ENCODE peak calls at places on chromosomes 4 and X, in six cellular contexts. S, T, Z, I, H and G are unnamed samples.

GRCh38 chrX:13084611-13085010 is 40.2 kb upstream of the FAM9C start:
- DNase-seq in T (no peak), H (no peak), Z (no peak), I (no peak), S (no peak), G (no peak)

GRCh38 chr4:169840554-169840953 is 82.8 kb upstream of the HPF1 start:
- DNase-seq in H (no peak), Z (no peak), S (no peak), I (no peak), T (no peak), G (no peak)

GRCh38 chr4:145546556-145546955 is 64.9 kb downstream of the SMAD1 start:
- DNase-seq in Z (no peak), T (no peak), S (no peak), H (no peak), I (peak), G (no peak)

GRCh38 chr4:81326581-81326980 is 111.6 kb upstream of the PRKG2 start:
- DNase-seq in H (no peak), S (no peak), Z (no peak), I (no peak), T (no peak), G (no peak)

GRCh38 chrX:18701621-18702361 is 5.7 kb upstream of the PPEF1 start:
- DNase-seq in S (no peak), I (peak), H (no peak), Z (peak), T (no peak), G (no peak)

GRCh38 chr4:133062851-133063250 is 86.2 kb upstream of the PCDH10 start:
- DNase-seq in Z (no peak), H (no peak), T (no peak), I (peak), S (no peak), G (no peak)

GRCh38 chr4:77930876-77931275 is 68.2 kb downstream of the MRPL1 start:
- DNase-seq in H (no peak), Z (no peak), T (no peak), I (no peak), S (no peak), G (no peak)

GRCh38 chrX:98299785-98300184 is 1416.1 kb downstream of the RPA4 start:
- DNase-seq in Z (no peak), T (no peak), H (no peak), S (no peak), I (no peak), G (no peak)

GRCh38 chrX:16002185-16002584 is 121.2 kb upstream of the GRPR start:
- DNase-seq in I (peak), H (no peak), Z (no peak), S (no peak), T (no peak), G (no peak)

DNA sequence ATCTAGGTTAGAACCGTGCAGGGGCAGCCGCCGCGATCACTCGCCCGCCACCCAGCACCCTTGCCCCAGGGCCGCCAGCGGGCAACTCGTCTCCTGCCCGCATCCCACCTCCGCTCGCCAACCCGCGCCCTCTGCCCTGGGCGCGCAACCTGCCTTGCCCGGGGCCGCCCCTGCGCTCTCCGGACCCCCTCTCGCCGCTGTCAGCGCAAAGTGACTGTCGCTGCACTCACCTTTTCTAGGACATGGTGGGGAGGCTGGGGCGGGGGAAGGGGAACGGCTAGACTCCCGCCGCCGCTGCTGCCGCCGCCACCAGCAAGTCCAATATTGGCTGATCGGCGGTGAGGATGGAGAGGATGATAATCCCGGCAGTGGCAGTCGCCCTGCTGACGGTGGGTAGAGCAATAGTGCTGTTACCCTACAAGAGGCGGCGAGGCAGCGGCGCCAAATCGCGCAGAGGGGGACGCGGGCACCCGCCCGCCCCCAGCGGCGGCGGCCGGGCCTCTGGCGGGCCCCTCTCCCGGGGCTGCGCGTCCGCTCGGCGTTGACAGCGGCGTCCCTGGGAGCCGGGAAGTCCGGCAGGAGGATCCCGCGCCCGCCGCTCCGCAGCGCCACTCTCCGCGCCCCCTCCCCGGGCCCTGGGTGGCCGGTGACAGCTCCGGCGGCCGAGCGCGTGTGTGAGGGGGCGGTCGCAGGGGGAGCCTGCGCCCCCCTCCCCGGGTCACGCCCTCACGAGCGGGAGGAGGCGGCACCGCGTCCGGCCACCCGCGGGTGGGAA is 2.3 kb upstream of the NR3C2 start:
- DNase-seq in Z (peak), H (peak), T (peak), I (no peak), S (peak), G (peak)
- TF ChIP-seq CTCF in Z (peak), H (peak), T (no peak), I (no peak), S (no peak), G (no peak)

DNA sequence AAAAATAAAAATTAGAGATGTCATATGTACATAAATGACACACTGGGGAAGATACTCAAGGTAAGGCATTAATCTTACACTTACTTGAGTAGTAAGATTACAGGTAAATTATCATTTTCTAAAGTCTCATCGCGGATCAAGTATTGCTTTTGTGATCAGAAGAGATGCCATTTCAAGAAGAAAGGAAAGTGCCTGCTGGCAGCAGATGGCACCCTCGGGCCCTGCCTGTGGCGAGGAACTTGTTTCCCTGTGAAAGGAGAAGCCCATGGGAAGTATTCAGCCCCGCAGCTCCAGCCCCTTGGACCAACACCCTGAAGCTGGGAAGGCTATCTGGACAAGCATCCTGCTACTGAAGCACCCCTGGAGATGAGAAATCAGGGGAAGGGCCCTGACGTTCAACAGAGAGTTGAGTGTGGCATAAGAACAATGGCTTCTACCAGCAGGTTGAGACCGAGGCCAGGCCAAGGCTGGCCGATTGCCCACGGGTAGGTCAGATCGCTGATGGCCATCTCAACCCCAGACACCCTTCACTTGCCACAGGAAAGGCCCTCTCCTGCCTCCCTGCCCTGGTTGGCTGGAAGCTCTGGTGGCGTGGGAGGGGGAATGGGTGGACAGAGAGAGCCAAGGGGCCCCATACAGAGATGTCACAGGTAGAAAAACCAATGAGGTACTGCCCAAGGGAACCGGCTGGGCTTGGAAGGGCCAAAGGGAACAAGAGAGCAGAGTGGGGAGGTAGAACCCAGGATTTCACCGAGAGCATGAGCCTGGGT is 18.8 kb upstream of the MXD4 start:
- DNase-seq in T (peak), I (no peak), Z (no peak), S (no peak), H (peak), G (no peak)
- TF ChIP-seq CTCF in T (no peak), I (no peak), Z (no peak), S (no peak), H (no peak), G (no peak)

GRCh38 chr4:11525085-11525484 is 96.4 kb upstream of the HS3ST1 start:
- DNase-seq in S (no peak), I (no peak), Z (no peak), T (no peak), H (no peak), G (no peak)

GRCh38 chr4:11532138-11532537 is 103.4 kb upstream of the HS3ST1 start:
- DNase-seq in Z (no peak), H (no peak), I (no peak), T (no peak), S (no peak), G (no peak)

GRCh38 chr4:11535333-11535732 is 106.6 kb upstream of the HS3ST1 start:
- DNase-seq in S (no peak), T (no peak), Z (no peak), I (no peak), H (no peak), G (no peak)

GRCh38 chr4:11529625-11530201 is 101.0 kb upstream of the HS3ST1 start:
- DNase-seq in I (peak), S (no peak), Z (no peak), T (no peak), H (no peak), G (no peak)
- TF ChIP-seq CTCF in I (no peak), S (no peak), Z (no peak), T (no peak), H (no peak), G (no peak)

DNA sequence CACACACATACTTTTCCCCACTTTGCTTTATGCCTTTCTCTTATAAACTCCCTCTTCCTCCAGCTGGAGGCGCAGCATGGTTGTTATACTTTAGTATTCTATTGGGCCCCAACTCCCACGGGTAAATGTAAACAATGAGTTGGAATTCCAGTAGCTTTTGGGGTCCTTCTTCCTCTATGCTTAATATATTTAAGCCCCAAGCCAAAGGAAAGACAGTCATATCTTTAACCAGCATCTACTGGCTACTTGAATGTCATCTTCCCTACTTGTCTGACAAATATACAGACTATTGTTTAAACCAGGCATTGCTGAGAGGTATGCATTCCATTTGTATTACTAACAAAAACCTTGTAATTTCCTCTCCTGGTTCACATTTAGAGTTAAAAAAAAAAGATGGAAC is 72.9 kb downstream of the WDR19 start:
- DNase-seq in H (no peak), Z (no peak), I (peak), S (no peak), T (no peak), G (no peak)
- TF ChIP-seq CTCF in H (no peak), Z (no peak), I (peak), S (no peak), T (no peak), G (no peak)

DNA sequence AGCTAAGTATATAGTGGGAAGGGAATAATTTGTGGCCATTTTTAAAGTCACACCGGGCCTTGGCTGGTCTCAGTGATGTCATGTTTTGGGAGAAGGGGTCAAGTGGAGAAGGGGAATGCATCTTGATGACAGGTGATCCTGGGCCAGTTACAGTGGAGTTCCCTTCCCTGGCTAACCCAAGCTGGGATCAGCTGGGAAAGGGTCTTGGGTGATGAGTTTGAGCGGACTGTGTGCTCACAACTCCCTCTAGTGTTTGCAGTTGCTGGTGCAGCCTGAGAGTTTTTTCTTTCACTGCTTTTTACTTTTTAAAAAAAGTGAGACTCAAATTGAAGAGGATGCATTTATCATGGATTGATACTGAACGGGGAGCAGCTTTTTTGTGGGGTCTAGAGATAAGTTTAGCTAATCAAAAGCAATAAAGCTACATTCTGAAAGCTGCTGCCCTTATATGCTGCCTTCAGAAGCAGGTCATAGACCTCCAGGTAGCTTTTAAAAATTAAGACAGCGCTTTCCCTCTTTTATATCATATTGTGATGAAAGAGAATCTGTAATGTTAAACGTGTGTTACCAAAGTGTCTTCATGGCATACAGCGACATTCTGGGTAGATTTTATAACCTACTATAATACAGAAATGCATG is 164.7 kb downstream of the DCLK2 start:
- DNase-seq in S (peak), Z (no peak), H (no peak), I (peak), T (no peak), G (no peak)
- TF ChIP-seq CTCF in S (peak), Z (peak), H (peak), I (peak), T (peak), G (peak)

GRCh38 chr4:71732706-71733105 is 51.2 kb downstream of the GC start:
- DNase-seq in H (no peak), I (peak), T (no peak), S (no peak), Z (no peak), G (no peak)
- TF ChIP-seq CTCF in H (no peak), I (peak), T (no peak), S (peak), Z (peak), G (no peak)

DNA sequence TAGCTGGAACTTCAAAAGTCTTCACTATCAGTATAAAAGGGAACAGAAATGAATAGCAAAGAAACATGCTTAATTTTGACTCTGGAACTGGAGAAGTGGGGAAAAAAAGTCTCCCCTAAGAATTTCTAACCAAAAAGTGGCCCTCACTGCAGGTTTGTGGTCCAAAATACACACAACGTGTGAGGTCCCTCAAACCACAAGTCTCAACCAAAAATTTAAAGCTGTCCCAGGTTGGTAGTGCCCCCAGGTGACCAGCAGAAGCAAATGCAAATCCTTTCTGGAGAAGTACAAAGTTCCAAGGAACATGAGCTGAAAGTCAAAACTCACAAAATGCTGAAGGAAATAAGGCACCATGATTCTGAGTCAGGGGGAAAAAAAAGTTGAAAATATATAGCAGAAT is 23.6 kb upstream of the VAMP7 start:
- DNase-seq in Z (no peak), H (no peak), T (no peak), I (peak), S (no peak), G (no peak)
- TF ChIP-seq CTCF in Z (peak), H (no peak), T (no peak), I (peak), S (no peak), G (no peak)

GRCh38 chr4:179626687-179627086 is 2184.4 kb upstream of the AGA start:
- DNase-seq in Z (no peak), H (no peak), T (no peak), S (peak), I (no peak), G (no peak)
- TF ChIP-seq CTCF in Z (no peak), H (no peak), T (no peak), S (peak), I (no peak), G (no peak)

GRCh38 chrX:23554304-23554703 is 113.0 kb upstream of the PRDX4 start:
- DNase-seq in H (no peak), T (no peak), S (no peak), I (peak), Z (no peak), G (no peak)
- TF ChIP-seq CTCF in H (peak), T (peak), S (peak), I (peak), Z (peak), G (no peak)

DNA sequence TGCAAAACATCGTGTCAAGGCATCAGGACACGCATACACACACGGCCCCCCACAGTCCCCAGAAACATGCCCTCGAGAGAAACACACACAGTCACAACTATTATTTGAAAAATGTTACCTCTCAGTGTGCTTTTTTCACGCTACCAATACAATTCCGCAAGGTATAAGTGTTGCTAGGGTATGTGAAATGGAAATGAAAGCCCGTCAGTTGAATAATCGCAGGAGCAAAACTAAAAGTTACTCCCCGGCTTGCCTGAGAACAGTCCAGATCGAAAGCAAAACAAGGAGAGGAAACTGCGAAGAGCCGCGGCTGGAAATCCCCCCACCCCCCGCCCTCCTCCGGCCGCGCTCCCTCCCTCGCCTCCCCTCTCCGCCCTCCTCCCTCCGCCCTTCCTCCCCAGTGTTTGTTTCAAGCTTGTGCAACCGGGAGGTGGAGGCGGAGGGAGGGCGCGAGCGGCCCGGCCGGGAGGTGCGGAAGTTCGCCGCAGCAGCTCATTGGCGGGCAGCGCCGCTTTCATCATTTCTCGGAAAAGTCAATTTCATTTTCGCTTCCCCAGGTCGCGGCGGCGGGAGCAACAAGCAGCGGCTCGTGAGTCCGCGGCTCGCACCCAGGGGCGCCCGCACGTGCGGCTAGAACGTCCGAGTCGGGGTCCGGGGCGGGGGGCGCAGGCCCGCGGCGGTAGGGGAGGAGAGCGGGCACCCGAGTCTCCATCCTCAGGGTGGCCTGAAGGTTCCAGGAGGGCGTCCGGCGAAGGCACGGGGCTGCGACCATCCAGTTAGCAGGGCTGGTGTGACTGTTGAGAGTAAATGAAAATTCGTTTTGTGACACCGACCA is at the start of gene IRF2:
- DNase-seq in I (peak), H (peak), Z (peak), S (peak), T (peak), G (peak)
- TF ChIP-seq CTCF in I (no peak), H (no peak), Z (peak), S (no peak), T (no peak), G (no peak)